ENCODE peak calls at places on chromosome 15, in nine cellular contexts. L is stimulated activated naive CD4-positive, alpha-beta T cell; Q is RCC 7860; T is omental fat pad; C is myocyte; P is activated T-helper 9 cell treated with anti-CD3 and anti-CD28 coated beads, Interleukin-2, amount 50 U/mL, for 16 hours; F is dermis microvascular lymphatic vessel endothelial cell; V is right cardiac atrium; J is T-helper 1 cell. H is an unnamed sample.

GRCh38 chr15:96497951-96498350 is 167.5 kb downstream of the NR2F2 start:
- DNase-seq in V (no peak), C (no peak), Q (no peak), P (no peak), J (no peak), F (no peak), T (no peak), L (no peak), H (no peak)

GRCh38 chr15:69484837-69485236 is 32.2 kb downstream of the RPLP1 start:
- DNase-seq in P (no peak), F (no peak), V (no peak), C (no peak), T (no peak), L (no peak), J (no peak), Q (no peak), H (no peak)

GRCh38 chr15:39756806-39757522 is 25.7 kb downstream of the FSIP1 start:
- DNase-seq in P (no peak), Q (peak), L (peak), J (peak), T (no peak), V (no peak), C (peak), F (peak), H (peak)

GRCh38 chr15:97517726-97518125 is 442.8 kb upstream of the ARRDC4 start:
- DNase-seq in V (no peak), P (no peak), J (no peak), L (no peak), Q (no peak), C (no peak), F (no peak), T (no peak), H (no peak)

GRCh38 chr15:66096711-66097058 is 156.9 kb downstream of the MEGF11 start:
- DNase-seq in T (no peak), J (no peak), C (no peak), F (no peak), P (no peak), L (no peak), V (no peak), Q (no peak), H (no peak)

GRCh38 chr15:99435138-99435695 is 130.6 kb upstream of the MEF2A start:
- DNase-seq in Q (no peak), F (no peak), T (peak), L (no peak), P (no peak), C (no peak), J (no peak), V (no peak), H (no peak)

GRCh38 chr15:78405336-78405924 is 32.6 kb upstream of the IREB2 start:
- DNase-seq in P (no peak), V (no peak), T (no peak), L (no peak), J (no peak), Q (no peak), F (no peak), C (no peak), H (no peak)

GRCh38 chr15:58444056-58444455 is 12.3 kb downstream of the LIPC start:
- DNase-seq in L (no peak), V (no peak), F (no peak), P (no peak), C (no peak), Q (peak), J (no peak), T (no peak), H (no peak)

GRCh38 chr15:25175789-25176615 is 221.2 kb downstream of the SNRPN start:
- DNase-seq in L (no peak), T (peak), Q (no peak), P (no peak), V (peak), C (no peak), J (no peak), F (no peak), H (no peak)

GRCh38 chr15:99197861-99198260 is 51.5 kb downstream of the TTC23 start:
- DNase-seq in L (no peak), Q (peak), J (no peak), F (no peak), P (no peak), T (no peak), C (no peak), V (no peak), H (peak)

GRCh38 chr15:33279613-33280205 is 31.1 kb upstream of the RYR3 start:
- DNase-seq in P (no peak), L (no peak), F (peak), V (no peak), Q (peak), C (no peak), J (no peak), T (no peak), H (peak)

GRCh38 chr15:35174948-35175347 is 89.9 kb upstream of the NANOGP8 start:
- DNase-seq in V (no peak), T (no peak), F (no peak), J (no peak), P (no peak), C (no peak), L (no peak), Q (no peak), H (no peak)